ENCODE peak calls at places on chromosomes 7 and 10, in four cellular contexts. K is SW480, N is left ventricle myocardium superior, Q is neural crest cell. J is an unnamed sample.

GRCh38 chr7:150631084-150631824 is 931 bp downstream of the GIMAP6 start:
- DNase-seq in N (peak; percentile 55), K (no peak), Q (no peak), J (no peak)

GRCh38 chr7:44540592-44541027 is 520 bp downstream of the NPC1L1 start:
- DNase-seq in Q (no peak), N (no peak), K (no peak), J (no peak)

GRCh38 chr7:18574676-18575075 is 79.1 kb downstream of the HDAC9 start:
- DNase-seq in K (no peak), Q (no peak), N (no peak), J (no peak)

GRCh38 chr7:148914208-148914777 is 30.2 kb upstream of the EZH2 start:
- DNase-seq in K (peak; percentile 78), Q (no peak), N (no peak), J (no peak)

GRCh38 chr10:124042656-124043309 is 50.6 kb downstream of the CHST15 start:
- DNase-seq in K (peak; percentile 10), Q (no peak), N (no peak), J (no peak)

GRCh38 chr10:78974409-78975317 is 94.1 kb upstream of the ZMIZ1 start:
- DNase-seq in Q (peak; percentile 32), N (peak; percentile 59), K (peak; percentile 81), J (peak; percentile 37)

GRCh38 chr7:107975394-107976013 is 27.5 kb downstream of the LAMB1 start:
- DNase-seq in N (no peak), K (no peak), Q (no peak), J (no peak)

GRCh38 chr10:14220026-14220425 is 110.7 kb downstream of the FRMD4A start:
- DNase-seq in Q (no peak), N (no peak), K (peak; percentile 8), J (no peak)

GRCh38 chr7:43653891-43654504 is 71.1 kb downstream of the STK17A start:
- DNase-seq in K (no peak), N (no peak), Q (no peak), J (no peak)

GRCh38 chr7:142961595-142961972 is 579 bp downstream of the KEL start:
- DNase-seq in N (no peak), K (no peak), Q (no peak), J (no peak)

GRCh38 chr10:95211606-95212279 is 17.7 kb downstream of the ACSM6 start:
- DNase-seq in K (no peak), Q (no peak), N (no peak), J (no peak)

GRCh38 chr10:118342638-118343020 is 505 bp upstream of the FAM204A start:
- DNase-seq in N (no peak), Q (no peak), K (no peak), J (no peak)

GRCh38 chr7:157444843-157445135 is 108.0 kb downstream of the DNAJB6 start:
- DNase-seq in K (no peak), Q (no peak), N (no peak), J (no peak)

GRCh38 chr7:157769016-157769869 is 432.4 kb downstream of the DNAJB6 start:
- DNase-seq in N (peak; percentile 15), Q (no peak), K (peak; percentile 76), J (no peak)

GRCh38 chr10:125003146-125003900 is 61.4 kb downstream of the ZRANB1 start:
- DNase-seq in N (no peak), Q (no peak), K (no peak), J (no peak)